ENCODE peak calls at places on chromosomes 6 and 20, in nine cellular contexts. One of them, this sample, is unnamed.

GRCh38 chr20:42192321-42192720 is 574.1 kb upstream of the CHD6 start:
- DNase-seq in AG09319: no peak
- DNase-seq in HCT116: no peak
- DNase-seq in B cell: no peak
- DNase-seq in SK-MEL-5: no peak
- DNase-seq in activated CD8-positive, alpha-beta memory T cell treated with anti-CD3 and anti-CD28 coated beads for 1 hour: no peak
- DNase-seq in fibroblast of the aortic adventitia: no peak
- DNase-seq in SJSA1: no peak
- DNase-seq in KBM-7: no peak
- DNase-seq in this sample: no peak

GRCh38 chr20:14415492-14415891 is 78.1 kb upstream of the FLRT3 start:
- DNase-seq in SJSA1: no peak
- DNase-seq in KBM-7: no peak
- DNase-seq in SK-MEL-5: no peak
- DNase-seq in AG09319: no peak
- DNase-seq in HCT116: no peak
- DNase-seq in fibroblast of the aortic adventitia: no peak
- DNase-seq in activated CD8-positive, alpha-beta memory T cell treated with anti-CD3 and anti-CD28 coated beads for 1 hour: no peak
- DNase-seq in B cell: no peak
- DNase-seq in this sample: no peak

GRCh38 chr20:61891476-61891875 is 174.2 kb downstream of the TAF4 start:
- DNase-seq in AG09319: no peak
- DNase-seq in activated CD8-positive, alpha-beta memory T cell treated with anti-CD3 and anti-CD28 coated beads for 1 hour: no peak
- DNase-seq in fibroblast of the aortic adventitia: no peak
- DNase-seq in B cell: no peak
- DNase-seq in HCT116: no peak
- DNase-seq in SK-MEL-5: no peak
- DNase-seq in SJSA1: no peak
- DNase-seq in KBM-7: no peak
- DNase-seq in this sample: no peak

GRCh38 chr20:7379206-7379605 is 561.1 kb downstream of the HAO1 start:
- DNase-seq in activated CD8-positive, alpha-beta memory T cell treated with anti-CD3 and anti-CD28 coated beads for 1 hour: no peak
- DNase-seq in HCT116: no peak
- DNase-seq in fibroblast of the aortic adventitia: no peak
- DNase-seq in B cell: no peak
- DNase-seq in AG09319: no peak
- DNase-seq in SK-MEL-5: no peak
- DNase-seq in KBM-7: no peak
- DNase-seq in SJSA1: no peak
- DNase-seq in this sample: peak

GRCh38 chr20:58021481-58021880 is 207.0 kb downstream of the ANKRD60 start:
- DNase-seq in SK-MEL-5: peak
- DNase-seq in fibroblast of the aortic adventitia: no peak
- DNase-seq in activated CD8-positive, alpha-beta memory T cell treated with anti-CD3 and anti-CD28 coated beads for 1 hour: no peak
- DNase-seq in KBM-7: no peak
- DNase-seq in AG09319: no peak
- DNase-seq in B cell: no peak
- DNase-seq in HCT116: no peak
- DNase-seq in SJSA1: no peak
- DNase-seq in this sample: no peak

GRCh38 chr20:57698867-57699275 is 10.9 kb downstream of the PMEPA1 start:
- DNase-seq in AG09319: no peak
- DNase-seq in SK-MEL-5: no peak
- DNase-seq in KBM-7: no peak
- DNase-seq in B cell: no peak
- DNase-seq in HCT116: no peak
- DNase-seq in fibroblast of the aortic adventitia: peak
- DNase-seq in SJSA1: no peak
- DNase-seq in activated CD8-positive, alpha-beta memory T cell treated with anti-CD3 and anti-CD28 coated beads for 1 hour: no peak
- DNase-seq in this sample: no peak

GRCh38 chr6:27531772-27532459 is 59.0 kb upstream of the ZNF184 start:
- DNase-seq in B cell: no peak
- DNase-seq in AG09319: no peak
- DNase-seq in SK-MEL-5: peak
- DNase-seq in KBM-7: no peak
- DNase-seq in SJSA1: no peak
- DNase-seq in fibroblast of the aortic adventitia: no peak
- DNase-seq in HCT116: peak
- DNase-seq in activated CD8-positive, alpha-beta memory T cell treated with anti-CD3 and anti-CD28 coated beads for 1 hour: no peak
- DNase-seq in this sample: no peak

GRCh38 chr6:43434001-43434400 is 6.7 kb downstream of the ABCC10 start:
- DNase-seq in B cell: no peak
- DNase-seq in fibroblast of the aortic adventitia: no peak
- DNase-seq in KBM-7: no peak
- DNase-seq in AG09319: no peak
- DNase-seq in HCT116: no peak
- DNase-seq in SJSA1: no peak
- DNase-seq in activated CD8-positive, alpha-beta memory T cell treated with anti-CD3 and anti-CD28 coated beads for 1 hour: no peak
- DNase-seq in SK-MEL-5: no peak
- DNase-seq in this sample: no peak

GRCh38 chr6:134621858-134622257 is 303.9 kb upstream of the SGK1 start:
- DNase-seq in SK-MEL-5: no peak
- DNase-seq in SJSA1: no peak
- DNase-seq in HCT116: no peak
- DNase-seq in fibroblast of the aortic adventitia: no peak
- DNase-seq in AG09319: no peak
- DNase-seq in activated CD8-positive, alpha-beta memory T cell treated with anti-CD3 and anti-CD28 coated beads for 1 hour: no peak
- DNase-seq in B cell: no peak
- DNase-seq in KBM-7: no peak
- DNase-seq in this sample: no peak

GRCh38 chr20:412081-412480 is 4.0 kb downstream of the RBCK1 start:
- DNase-seq in SJSA1: no peak
- DNase-seq in activated CD8-positive, alpha-beta memory T cell treated with anti-CD3 and anti-CD28 coated beads for 1 hour: no peak
- DNase-seq in SK-MEL-5: no peak
- DNase-seq in fibroblast of the aortic adventitia: no peak
- DNase-seq in B cell: no peak
- DNase-seq in HCT116: no peak
- DNase-seq in AG09319: no peak
- DNase-seq in KBM-7: no peak
- DNase-seq in this sample: no peak

GRCh38 chr20:33829636-33830035 is 18.5 kb downstream of the CHMP4B start:
- DNase-seq in AG09319: no peak
- DNase-seq in fibroblast of the aortic adventitia: no peak
- DNase-seq in HCT116: no peak
- DNase-seq in B cell: no peak
- DNase-seq in SJSA1: no peak
- DNase-seq in SK-MEL-5: no peak
- DNase-seq in activated CD8-positive, alpha-beta memory T cell treated with anti-CD3 and anti-CD28 coated beads for 1 hour: no peak
- DNase-seq in KBM-7: no peak
- DNase-seq in this sample: no peak

GRCh38 chr6:98295776-98296175 is 538.6 kb upstream of the POU3F2 start:
- DNase-seq in B cell: no peak
- DNase-seq in SJSA1: no peak
- DNase-seq in KBM-7: no peak
- DNase-seq in SK-MEL-5: no peak
- DNase-seq in activated CD8-positive, alpha-beta memory T cell treated with anti-CD3 and anti-CD28 coated beads for 1 hour: no peak
- DNase-seq in fibroblast of the aortic adventitia: no peak
- DNase-seq in HCT116: no peak
- DNase-seq in AG09319: no peak
- DNase-seq in this sample: no peak

GRCh38 chr20:38426006-38426405 is 9.1 kb downstream of the SNHG17 start:
- DNase-seq in SK-MEL-5: peak
- DNase-seq in B cell: no peak
- DNase-seq in HCT116: no peak
- DNase-seq in activated CD8-positive, alpha-beta memory T cell treated with anti-CD3 and anti-CD28 coated beads for 1 hour: no peak
- DNase-seq in SJSA1: peak
- DNase-seq in AG09319: peak
- DNase-seq in fibroblast of the aortic adventitia: peak
- DNase-seq in KBM-7: no peak
- DNase-seq in this sample: no peak

GRCh38 chr6:26157150-26157837 is 70.1 kb downstream of the HFE start:
- DNase-seq in fibroblast of the aortic adventitia: no peak
- DNase-seq in AG09319: no peak
- DNase-seq in HCT116: no peak
- DNase-seq in KBM-7: no peak
- DNase-seq in SJSA1: no peak
- DNase-seq in B cell: peak
- DNase-seq in activated CD8-positive, alpha-beta memory T cell treated with anti-CD3 and anti-CD28 coated beads for 1 hour: no peak
- DNase-seq in SK-MEL-5: peak
- DNase-seq in this sample: peak

GRCh38 chr6:33700391-33701050 is 11.0 kb downstream of the UQCC2 start:
- DNase-seq in HCT116: peak
- DNase-seq in SJSA1: peak
- DNase-seq in KBM-7: peak
- DNase-seq in activated CD8-positive, alpha-beta memory T cell treated with anti-CD3 and anti-CD28 coated beads for 1 hour: peak
- DNase-seq in AG09319: no peak
- DNase-seq in fibroblast of the aortic adventitia: peak
- DNase-seq in SK-MEL-5: peak
- DNase-seq in B cell: peak
- DNase-seq in this sample: no peak

GRCh38 chr6:89566011-89566775 is 72.4 kb downstream of the LYRM2 start:
- DNase-seq in AG09319: no peak
- DNase-seq in SK-MEL-5: no peak
- DNase-seq in fibroblast of the aortic adventitia: no peak
- DNase-seq in SJSA1: no peak
- DNase-seq in B cell: no peak
- DNase-seq in HCT116: no peak
- DNase-seq in KBM-7: no peak
- DNase-seq in activated CD8-positive, alpha-beta memory T cell treated with anti-CD3 and anti-CD28 coated beads for 1 hour: no peak
- DNase-seq in this sample: peak

GRCh38 chr6:157663261-157663660 is 159.8 kb upstream of the SNX9 start:
- DNase-seq in HCT116: no peak
- DNase-seq in KBM-7: no peak
- DNase-seq in fibroblast of the aortic adventitia: no peak
- DNase-seq in B cell: no peak
- DNase-seq in activated CD8-positive, alpha-beta memory T cell treated with anti-CD3 and anti-CD28 coated beads for 1 hour: no peak
- DNase-seq in SJSA1: no peak
- DNase-seq in AG09319: no peak
- DNase-seq in SK-MEL-5: no peak
- DNase-seq in this sample: no peak

GRCh38 chr6:139409026-139409425 is 34.6 kb upstream of the CITED2 start:
- DNase-seq in SK-MEL-5: no peak
- DNase-seq in activated CD8-positive, alpha-beta memory T cell treated with anti-CD3 and anti-CD28 coated beads for 1 hour: no peak
- DNase-seq in AG09319: peak
- DNase-seq in HCT116: no peak
- DNase-seq in fibroblast of the aortic adventitia: peak
- DNase-seq in SJSA1: peak
- DNase-seq in B cell: no peak
- DNase-seq in KBM-7: no peak
- DNase-seq in this sample: no peak

GRCh38 chr20:38325167-38325566 is 21.1 kb upstream of the LBP start:
- DNase-seq in SJSA1: no peak
- DNase-seq in AG09319: no peak
- DNase-seq in fibroblast of the aortic adventitia: no peak
- DNase-seq in activated CD8-positive, alpha-beta memory T cell treated with anti-CD3 and anti-CD28 coated beads for 1 hour: no peak
- DNase-seq in SK-MEL-5: no peak
- DNase-seq in KBM-7: no peak
- DNase-seq in B cell: no peak
- DNase-seq in HCT116: no peak
- DNase-seq in this sample: no peak

GRCh38 chr20:58492795-58493538 is 22.2 kb downstream of the APCDD1L start:
- DNase-seq in KBM-7: no peak
- DNase-seq in B cell: no peak
- DNase-seq in fibroblast of the aortic adventitia: no peak
- DNase-seq in AG09319: no peak
- DNase-seq in SJSA1: no peak
- DNase-seq in activated CD8-positive, alpha-beta memory T cell treated with anti-CD3 and anti-CD28 coated beads for 1 hour: no peak
- DNase-seq in HCT116: no peak
- DNase-seq in SK-MEL-5: no peak
- DNase-seq in this sample: no peak

GRCh38 chr6:167401525-167402194 is 76.8 kb downstream of the TTLL2 start:
- DNase-seq in SK-MEL-5: no peak
- DNase-seq in B cell: no peak
- DNase-seq in activated CD8-positive, alpha-beta memory T cell treated with anti-CD3 and anti-CD28 coated beads for 1 hour: no peak
- DNase-seq in fibroblast of the aortic adventitia: no peak
- DNase-seq in HCT116: no peak
- DNase-seq in KBM-7: no peak
- DNase-seq in AG09319: no peak
- DNase-seq in SJSA1: no peak
- DNase-seq in this sample: no peak

GRCh38 chr6:47069156-47069555 is 27.0 kb upstream of the ADGRF1 start:
- DNase-seq in SJSA1: no peak
- DNase-seq in B cell: no peak
- DNase-seq in activated CD8-positive, alpha-beta memory T cell treated with anti-CD3 and anti-CD28 coated beads for 1 hour: no peak
- DNase-seq in AG09319: no peak
- DNase-seq in fibroblast of the aortic adventitia: no peak
- DNase-seq in KBM-7: no peak
- DNase-seq in SK-MEL-5: no peak
- DNase-seq in HCT116: no peak
- DNase-seq in this sample: no peak

GRCh38 chr6:152552616-152553209 is 84.4 kb downstream of the SYNE1 start:
- DNase-seq in HCT116: peak
- DNase-seq in KBM-7: peak
- DNase-seq in activated CD8-positive, alpha-beta memory T cell treated with anti-CD3 and anti-CD28 coated beads for 1 hour: no peak
- DNase-seq in AG09319: no peak
- DNase-seq in SJSA1: peak
- DNase-seq in SK-MEL-5: peak
- DNase-seq in fibroblast of the aortic adventitia: peak
- DNase-seq in B cell: no peak
- DNase-seq in this sample: peak

GRCh38 chr6:33907227-33907626 is 103.4 kb upstream of the MLN start:
- DNase-seq in KBM-7: no peak
- DNase-seq in AG09319: no peak
- DNase-seq in HCT116: no peak
- DNase-seq in fibroblast of the aortic adventitia: no peak
- DNase-seq in activated CD8-positive, alpha-beta memory T cell treated with anti-CD3 and anti-CD28 coated beads for 1 hour: no peak
- DNase-seq in SK-MEL-5: no peak
- DNase-seq in SJSA1: no peak
- DNase-seq in B cell: no peak
- DNase-seq in this sample: no peak

GRCh38 chr6:73585566-73586415 is 65.0 kb upstream of the EEF1A1 start:
- DNase-seq in KBM-7: peak
- DNase-seq in HCT116: peak
- DNase-seq in SJSA1: peak
- DNase-seq in fibroblast of the aortic adventitia: peak
- DNase-seq in activated CD8-positive, alpha-beta memory T cell treated with anti-CD3 and anti-CD28 coated beads for 1 hour: no peak
- DNase-seq in AG09319: peak
- DNase-seq in SK-MEL-5: peak
- DNase-seq in B cell: peak
- DNase-seq in this sample: no peak

GRCh38 chr6:66926060-66926459 is 1219.0 kb upstream of the EYS start:
- DNase-seq in activated CD8-positive, alpha-beta memory T cell treated with anti-CD3 and anti-CD28 coated beads for 1 hour: no peak
- DNase-seq in SK-MEL-5: peak
- DNase-seq in KBM-7: peak
- DNase-seq in AG09319: no peak
- DNase-seq in HCT116: peak
- DNase-seq in fibroblast of the aortic adventitia: peak
- DNase-seq in SJSA1: no peak
- DNase-seq in B cell: no peak
- DNase-seq in this sample: no peak

GRCh38 chr6:154093231-154094044 is 54.4 kb downstream of the OPRM1 start:
- DNase-seq in SK-MEL-5: no peak
- DNase-seq in activated CD8-positive, alpha-beta memory T cell treated with anti-CD3 and anti-CD28 coated beads for 1 hour: no peak
- DNase-seq in AG09319: no peak
- DNase-seq in SJSA1: no peak
- DNase-seq in KBM-7: no peak
- DNase-seq in fibroblast of the aortic adventitia: no peak
- DNase-seq in HCT116: no peak
- DNase-seq in B cell: no peak
- DNase-seq in this sample: peak

GRCh38 chr20:48156951-48157700 is 371.8 kb upstream of the SULF2 start:
- DNase-seq in SK-MEL-5: no peak
- DNase-seq in HCT116: no peak
- DNase-seq in activated CD8-positive, alpha-beta memory T cell treated with anti-CD3 and anti-CD28 coated beads for 1 hour: no peak
- DNase-seq in B cell: no peak
- DNase-seq in SJSA1: no peak
- DNase-seq in AG09319: no peak
- DNase-seq in fibroblast of the aortic adventitia: no peak
- DNase-seq in KBM-7: no peak
- DNase-seq in this sample: no peak

GRCh38 chr20:48740714-48741113 is 87.1 kb downstream of the PREX1 start:
- DNase-seq in activated CD8-positive, alpha-beta memory T cell treated with anti-CD3 and anti-CD28 coated beads for 1 hour: no peak
- DNase-seq in HCT116: no peak
- DNase-seq in AG09319: no peak
- DNase-seq in SK-MEL-5: no peak
- DNase-seq in fibroblast of the aortic adventitia: no peak
- DNase-seq in SJSA1: no peak
- DNase-seq in KBM-7: no peak
- DNase-seq in B cell: no peak
- DNase-seq in this sample: no peak